ENCODE peak calls at places on chromosomes 7 and 10, in eight cellular contexts. H is HT1080; Y is CD8-positive, alpha-beta T cell; N is endothelial cell; U is OCI-M1; F is bronchial epithelial cell; X is D341Med; P is fibroblast of mammary gland. K is an unnamed sample.

GRCh38 chr7:157576415-157576814 is 239.6 kb downstream of the DNAJB6 start:
- DNase-seq in H (no peak), Y (peak; percentile 60), N (no peak), U (no peak), F (no peak), X (no peak), P (no peak), K (no peak)

GRCh38 chr7:78675511-78675910 is 778.0 kb downstream of the MAGI2 start:
- DNase-seq in H (no peak), Y (no peak), N (no peak), U (no peak), F (no peak), X (no peak), P (no peak), K (peak; percentile 2)

GRCh38 chr7:127189074-127189473 is 63.7 kb downstream of the GRM8 start:
- DNase-seq in H (no peak), Y (no peak), N (no peak), U (peak; percentile 5), F (peak; percentile 34), X (no peak), P (no peak), K (peak; percentile 4)

GRCh38 chr7:54546081-54546985 is 4.2 kb downstream of the VSTM2A start:
- DNase-seq in H (no peak), Y (no peak), N (peak; percentile 79), U (no peak), F (no peak), X (peak; percentile 87), P (no peak), K (peak; percentile 28)

GRCh38 chr7:127437772-127438330 is 45.3 kb upstream of the ZNF800 start:
- DNase-seq in H (peak; percentile 84), Y (no peak), N (no peak), U (no peak), F (peak; percentile 85), X (no peak), P (peak; percentile 70), K (peak; percentile 57)

GRCh38 chr10:75083972-75084833 is 27.3 kb upstream of the SAMD8 start:
- DNase-seq in H (no peak), Y (no peak), N (no peak), U (no peak), F (peak; percentile 31), X (no peak), P (peak; percentile 67), K (peak; percentile 43)

GRCh38 chr10:102675887-102676616 is 31.8 kb downstream of the TRIM8 start:
- DNase-seq in H (peak; percentile 80), Y (no peak), N (no peak), U (peak; percentile 95), F (peak; percentile 73), X (no peak), P (peak; percentile 84), K (peak; percentile 67)

GRCh38 chr7:125504848-125505247 is 575.2 kb upstream of the POT1 start:
- DNase-seq in H (no peak), Y (no peak), N (no peak), U (peak; percentile 13), F (no peak), X (no peak), P (no peak), K (peak; percentile 22)

GRCh38 chr7:84746347-84746746 is 440.5 kb downstream of the SEMA3D start:
- DNase-seq in H (no peak), Y (no peak), N (no peak), U (no peak), F (no peak), X (no peak), P (peak; percentile 35), K (no peak)

GRCh38 chr10:132752961-132753360 is 33.0 kb downstream of the NKX6-2 start:
- DNase-seq in H (no peak), Y (no peak), N (no peak), U (no peak), F (no peak), X (no peak), P (no peak), K (no peak)

GRCh38 chr7:155802906-155803417 is 9.3 kb downstream of the SHH start:
- DNase-seq in H (no peak), Y (no peak), N (no peak), U (no peak), F (no peak), X (no peak), P (no peak), K (no peak)

GRCh38 chr10:76905251-76905650 is 732.4 kb downstream of the KCNMA1 start:
- DNase-seq in H (no peak), Y (no peak), N (no peak), U (no peak), F (no peak), X (no peak), P (no peak), K (no peak)

GRCh38 chr10:116271593-116272496 is 1.2 kb downstream of the GFRA1 start:
- DNase-seq in H (no peak), Y (no peak), N (peak; percentile 43), U (no peak), F (no peak), X (peak; percentile 37), P (no peak), K (no peak)

GRCh38 chr10:97707134-97707861 is 6.2 kb upstream of the MARVELD1 start:
- DNase-seq in H (no peak), Y (no peak), N (no peak), U (no peak), F (no peak), X (no peak), P (no peak), K (no peak)

GRCh38 chr7:86760236-86760635 is 116.5 kb downstream of the GRM3 start:
- DNase-seq in H (no peak), Y (no peak), N (no peak), U (peak; percentile 57), F (no peak), X (no peak), P (no peak), K (no peak)

GRCh38 chr10:70561051-70561450 is 41.5 kb downstream of the PRF1 start:
- DNase-seq in H (no peak), Y (no peak), N (no peak), U (peak; percentile 25), F (no peak), X (no peak), P (peak; percentile 29), K (no peak)

GRCh38 chr7:110801502-110801901 is 289.4 kb upstream of the LRRN3 start:
- DNase-seq in H (no peak), Y (no peak), N (no peak), U (no peak), F (no peak), X (no peak), P (no peak), K (no peak)

GRCh38 chr10:32298066-32298812 is 48.7 kb downstream of the EPC1 start:
- DNase-seq in H (peak; percentile 64), Y (no peak), N (no peak), U (no peak), F (peak; percentile 85), X (no peak), P (peak; percentile 86), K (peak; percentile 76)

GRCh38 chr10:104824378-104825006 is 183.4 kb downstream of the SORCS3 start:
- DNase-seq in H (peak; percentile 36), Y (no peak), N (peak; percentile 75), U (peak; percentile 65), F (peak; percentile 32), X (peak; percentile 15), P (peak; percentile 17), K (peak; percentile 64)

GRCh38 chr10:56116684-56117083 is 244.4 kb downstream of the ZWINT start:
- DNase-seq in H (no peak), Y (no peak), N (no peak), U (peak; percentile 73), F (peak; percentile 1), X (peak; percentile 28), P (no peak), K (peak; percentile 6)

GRCh38 chr10:23015021-23015707 is 80.2 kb upstream of the MSRB2 start:
- DNase-seq in H (no peak), Y (no peak), N (no peak), U (peak; percentile 60), F (no peak), X (no peak), P (no peak), K (no peak)

GRCh38 chr10:62048919-62049636 is 147.6 kb downstream of the ARID5B start:
- DNase-seq in H (peak; percentile 95), Y (peak; percentile 55), N (peak; percentile 25), U (no peak), F (peak; percentile 96), X (no peak), P (peak; percentile 99), K (peak; percentile 98)

GRCh38 chr7:123030631-123031030 is 35.1 kb upstream of the TAS2R16 start:
- DNase-seq in H (no peak), Y (no peak), N (no peak), U (no peak), F (no peak), X (no peak), P (no peak), K (no peak)

GRCh38 chr10:103720328-103720963 is 134.9 kb downstream of the SH3PXD2A start:
- DNase-seq in H (no peak), Y (no peak), N (no peak), U (no peak), F (no peak), X (no peak), P (no peak), K (no peak)

GRCh38 chr10:52755297-52756062 is 17.1 kb downstream of the MBL2 start:
- DNase-seq in H (peak; percentile 60), Y (no peak), N (no peak), U (peak; percentile 90), F (peak; percentile 81), X (no peak), P (peak; percentile 33), K (peak; percentile 84)

GRCh38 chr7:157136372-157136771 is 2.4 kb upstream of the UBE3C start:
- DNase-seq in H (peak; percentile 78), Y (no peak), N (no peak), U (peak; percentile 45), F (peak; percentile 89), X (no peak), P (peak; percentile 89), K (peak; percentile 89)

GRCh38 chr7:44217133-44217714 is 16.4 kb downstream of the YKT6 start:
- DNase-seq in H (no peak), Y (no peak), N (no peak), U (no peak), F (no peak), X (no peak), P (no peak), K (no peak)

GRCh38 chr7:158274404-158274811 is 313.2 kb downstream of the PTPRN2 start:
- DNase-seq in H (no peak), Y (no peak), N (no peak), U (no peak), F (no peak), X (no peak), P (no peak), K (no peak)

GRCh38 chr10:24255115-24255895 is 46.4 kb downstream of the KIAA1217 start:
- DNase-seq in H (no peak), Y (no peak), N (no peak), U (no peak), F (peak; percentile 95), X (no peak), P (no peak), K (peak; percentile 95)

GRCh38 chr10:48594799-48595198 is 10.1 kb downstream of the ARHGAP22 start:
- DNase-seq in H (no peak), Y (no peak), N (no peak), U (no peak), F (no peak), X (no peak), P (no peak), K (no peak)

GRCh38 chr10:19788075-19788686 is 28.1 kb upstream of the PLXDC2 start:
- DNase-seq in H (peak; percentile 33), Y (no peak), N (peak; percentile 42), U (peak; percentile 85), F (peak; percentile 64), X (peak; percentile 41), P (peak; percentile 76), K (peak; percentile 66)

GRCh38 chr10:132206377-132206745 is 19.6 kb downstream of the DPYSL4 start:
- DNase-seq in H (no peak), Y (no peak), N (no peak), U (no peak), F (no peak), X (no peak), P (no peak), K (no peak)

GRCh38 chr7:7173956-7174632 is 8.2 kb upstream of the C1GALT1 start:
- DNase-seq in H (no peak), Y (no peak), N (no peak), U (no peak), F (peak; percentile 79), X (no peak), P (no peak), K (peak; percentile 82)

GRCh38 chr7:38169862-38170261 is 8.2 kb upstream of the STARD3NL start:
- DNase-seq in H (peak; percentile 88), Y (peak; percentile 18), N (no peak), U (no peak), F (peak; percentile 57), X (no peak), P (peak; percentile 85), K (peak; percentile 67)